ENCODE peak calls at places on chromosome 2, in nine cellular contexts. One of them, this sample, is unnamed.

GRCh38 chr2:75543446-75543845 is 17.3 kb downstream of the EVA1A start:
- DNase-seq in pancreas: no peak
- DNase-seq in epithelial cell of proximal tubule: no peak
- DNase-seq in tibial nerve: no peak
- DNase-seq in astrocyte of the cerebellum: no peak
- DNase-seq in colonic mucosa: no peak
- DNase-seq in MM.1S: no peak
- DNase-seq in BJ: no peak
- DNase-seq in neural progenitor cell: no peak
- DNase-seq in this sample: no peak

GRCh38 chr2:126657146-126657635 is 1.2 kb downstream of the GYPC start:
- DNase-seq in pancreas: no peak
- DNase-seq in epithelial cell of proximal tubule: no peak
- DNase-seq in tibial nerve: peak; percentile 46
- DNase-seq in astrocyte of the cerebellum: peak; percentile 69
- DNase-seq in colonic mucosa: peak; percentile 42
- DNase-seq in MM.1S: peak; percentile 36
- DNase-seq in BJ: peak; percentile 87
- DNase-seq in neural progenitor cell: peak; percentile 38
- DNase-seq in this sample: no peak

GRCh38 chr2:112644933-112645395 is 775 bp upstream of the SLC20A1 start:
- DNase-seq in pancreas: no peak
- DNase-seq in epithelial cell of proximal tubule: no peak
- DNase-seq in tibial nerve: no peak
- DNase-seq in astrocyte of the cerebellum: no peak
- DNase-seq in colonic mucosa: no peak
- DNase-seq in MM.1S: no peak
- DNase-seq in BJ: no peak
- DNase-seq in neural progenitor cell: no peak
- DNase-seq in this sample: no peak

GRCh38 chr2:233470839-233471238 is 95.7 kb downstream of the USP40 start:
- DNase-seq in pancreas: no peak
- DNase-seq in epithelial cell of proximal tubule: no peak
- DNase-seq in tibial nerve: peak; percentile 10
- DNase-seq in astrocyte of the cerebellum: no peak
- DNase-seq in colonic mucosa: no peak
- DNase-seq in MM.1S: no peak
- DNase-seq in BJ: no peak
- DNase-seq in neural progenitor cell: no peak
- DNase-seq in this sample: no peak

GRCh38 chr2:120600335-120600734 is 135.3 kb upstream of the GLI2 start:
- DNase-seq in pancreas: no peak
- DNase-seq in epithelial cell of proximal tubule: no peak
- DNase-seq in tibial nerve: no peak
- DNase-seq in astrocyte of the cerebellum: no peak
- DNase-seq in colonic mucosa: no peak
- DNase-seq in MM.1S: no peak
- DNase-seq in BJ: no peak
- DNase-seq in neural progenitor cell: no peak
- DNase-seq in this sample: no peak

GRCh38 chr2:158191076-158191566 is 89.4 kb downstream of the UPP2 start:
- DNase-seq in pancreas: no peak
- DNase-seq in epithelial cell of proximal tubule: peak; percentile 62
- DNase-seq in tibial nerve: no peak
- DNase-seq in astrocyte of the cerebellum: no peak
- DNase-seq in colonic mucosa: no peak
- DNase-seq in MM.1S: peak; percentile 72
- DNase-seq in BJ: no peak
- DNase-seq in neural progenitor cell: peak; percentile 23
- DNase-seq in this sample: no peak

GRCh38 chr2:207531024-207531411 is 1.3 kb downstream of the CREB1 start:
- DNase-seq in pancreas: no peak
- DNase-seq in epithelial cell of proximal tubule: no peak
- DNase-seq in tibial nerve: no peak
- DNase-seq in astrocyte of the cerebellum: no peak
- DNase-seq in colonic mucosa: no peak
- DNase-seq in MM.1S: peak; percentile 34
- DNase-seq in BJ: no peak
- DNase-seq in neural progenitor cell: peak; percentile 19
- DNase-seq in this sample: no peak

GRCh38 chr2:241842620-241843211 is 16.0 kb downstream of the PDCD1 start:
- DNase-seq in pancreas: peak; percentile 65
- DNase-seq in epithelial cell of proximal tubule: no peak
- DNase-seq in tibial nerve: peak; percentile 31
- DNase-seq in astrocyte of the cerebellum: no peak
- DNase-seq in colonic mucosa: no peak
- DNase-seq in MM.1S: peak; percentile 45
- DNase-seq in BJ: no peak
- DNase-seq in neural progenitor cell: no peak
- DNase-seq in this sample: no peak

GRCh38 chr2:48209214-48209885 is 303.1 kb upstream of the FBXO11 start:
- DNase-seq in pancreas: no peak
- DNase-seq in epithelial cell of proximal tubule: no peak
- DNase-seq in tibial nerve: no peak
- DNase-seq in astrocyte of the cerebellum: no peak
- DNase-seq in colonic mucosa: no peak
- DNase-seq in MM.1S: no peak
- DNase-seq in BJ: no peak
- DNase-seq in neural progenitor cell: no peak
- DNase-seq in this sample: no peak

GRCh38 chr2:241048949-241049343 is 50.5 kb downstream of the SNED1 start:
- DNase-seq in pancreas: no peak
- DNase-seq in epithelial cell of proximal tubule: no peak
- DNase-seq in tibial nerve: no peak
- DNase-seq in astrocyte of the cerebellum: no peak
- DNase-seq in colonic mucosa: no peak
- DNase-seq in MM.1S: no peak
- DNase-seq in BJ: no peak
- DNase-seq in neural progenitor cell: no peak
- DNase-seq in this sample: no peak

GRCh38 chr2:25375371-25375988 is 33.8 kb upstream of the DNMT3A start:
- DNase-seq in pancreas: no peak
- DNase-seq in epithelial cell of proximal tubule: no peak
- DNase-seq in tibial nerve: no peak
- DNase-seq in astrocyte of the cerebellum: no peak
- DNase-seq in colonic mucosa: no peak
- DNase-seq in MM.1S: no peak
- DNase-seq in BJ: no peak
- DNase-seq in neural progenitor cell: no peak
- DNase-seq in this sample: no peak

GRCh38 chr2:226977775-226978190 is 141.9 kb downstream of the RHBDD1 start:
- DNase-seq in pancreas: no peak
- DNase-seq in epithelial cell of proximal tubule: no peak
- DNase-seq in tibial nerve: no peak
- DNase-seq in astrocyte of the cerebellum: peak; percentile 63
- DNase-seq in colonic mucosa: no peak
- DNase-seq in MM.1S: no peak
- DNase-seq in BJ: no peak
- DNase-seq in neural progenitor cell: no peak
- DNase-seq in this sample: peak; percentile 74

GRCh38 chr2:111227716-111228141 is 107.0 kb downstream of the BCL2L11 start:
- DNase-seq in pancreas: no peak
- DNase-seq in epithelial cell of proximal tubule: no peak
- DNase-seq in tibial nerve: no peak
- DNase-seq in astrocyte of the cerebellum: peak; percentile 70
- DNase-seq in colonic mucosa: no peak
- DNase-seq in MM.1S: no peak
- DNase-seq in BJ: peak; percentile 41
- DNase-seq in neural progenitor cell: peak; percentile 51
- DNase-seq in this sample: peak; percentile 61

GRCh38 chr2:183543731-183544130 is 419.5 kb downstream of the NUP35 start:
- DNase-seq in pancreas: no peak
- DNase-seq in epithelial cell of proximal tubule: no peak
- DNase-seq in tibial nerve: no peak
- DNase-seq in astrocyte of the cerebellum: no peak
- DNase-seq in colonic mucosa: peak; percentile 66
- DNase-seq in MM.1S: peak; percentile 31
- DNase-seq in BJ: no peak
- DNase-seq in neural progenitor cell: peak; percentile 60
- DNase-seq in this sample: no peak

GRCh38 chr2:223787358-223787757 is 50.0 kb downstream of the AP1S3 start:
- DNase-seq in pancreas: no peak
- DNase-seq in epithelial cell of proximal tubule: no peak
- DNase-seq in tibial nerve: no peak
- DNase-seq in astrocyte of the cerebellum: no peak
- DNase-seq in colonic mucosa: no peak
- DNase-seq in MM.1S: no peak
- DNase-seq in BJ: no peak
- DNase-seq in neural progenitor cell: no peak
- DNase-seq in this sample: no peak

GRCh38 chr2:223786236-223786635 is 51.1 kb downstream of the AP1S3 start:
- DNase-seq in pancreas: no peak
- DNase-seq in epithelial cell of proximal tubule: no peak
- DNase-seq in tibial nerve: no peak
- DNase-seq in astrocyte of the cerebellum: no peak
- DNase-seq in colonic mucosa: peak; percentile 22
- DNase-seq in MM.1S: no peak
- DNase-seq in BJ: no peak
- DNase-seq in neural progenitor cell: no peak
- DNase-seq in this sample: no peak

GRCh38 chr2:223786943-223787342 is 50.4 kb downstream of the AP1S3 start:
- DNase-seq in pancreas: no peak
- DNase-seq in epithelial cell of proximal tubule: no peak
- DNase-seq in tibial nerve: no peak
- DNase-seq in astrocyte of the cerebellum: no peak
- DNase-seq in colonic mucosa: no peak
- DNase-seq in MM.1S: no peak
- DNase-seq in BJ: no peak
- DNase-seq in neural progenitor cell: no peak
- DNase-seq in this sample: no peak

GRCh38 chr2:223781560-223781959 is 55.8 kb downstream of the AP1S3 start:
- DNase-seq in pancreas: no peak
- DNase-seq in epithelial cell of proximal tubule: no peak
- DNase-seq in tibial nerve: no peak
- DNase-seq in astrocyte of the cerebellum: no peak
- DNase-seq in colonic mucosa: no peak
- DNase-seq in MM.1S: no peak
- DNase-seq in BJ: no peak
- DNase-seq in neural progenitor cell: no peak
- DNase-seq in this sample: no peak

DNA sequence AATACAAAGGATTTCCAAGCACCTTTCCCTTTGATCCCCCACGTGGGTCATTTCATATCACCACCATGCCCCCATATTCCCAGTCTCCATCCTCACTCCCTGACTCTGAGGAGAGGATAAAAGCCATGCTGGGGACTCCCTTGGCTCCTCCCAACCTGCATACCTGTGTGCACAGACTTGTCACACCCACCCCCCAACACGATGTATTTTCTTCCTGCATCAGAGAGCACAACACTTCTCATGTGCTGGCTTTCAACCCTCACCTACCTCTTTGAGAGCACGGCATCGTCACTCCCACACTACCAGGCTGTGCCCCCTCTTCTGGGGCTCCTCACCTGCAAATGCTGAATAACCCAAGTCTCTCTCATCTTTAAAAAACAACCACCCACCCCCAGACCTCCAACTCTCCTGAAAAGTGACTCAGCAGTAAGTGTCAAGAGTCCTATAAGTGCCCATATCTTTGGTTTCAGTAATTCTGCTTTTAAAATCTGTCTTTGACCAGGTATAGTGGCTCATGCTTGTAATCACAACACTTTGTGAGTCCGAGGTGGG is 53.1 kb downstream of the AP1S3 start:
- DNase-seq in pancreas: no peak
- DNase-seq in epithelial cell of proximal tubule: no peak
- DNase-seq in tibial nerve: no peak
- DNase-seq in astrocyte of the cerebellum: no peak
- DNase-seq in colonic mucosa: no peak
- DNase-seq in MM.1S: no peak
- DNase-seq in BJ: no peak
- DNase-seq in neural progenitor cell: no peak
- DNase-seq in this sample: no peak
- H3K4me3 ChIP-seq in pancreas: no peak overlapping the region
- H3K4me3 ChIP-seq in epithelial cell of proximal tubule: no peak overlapping the region
- H3K4me3 ChIP-seq in tibial nerve: no peak overlapping the region
- H3K4me3 ChIP-seq in astrocyte of the cerebellum: no peak overlapping the region
- H3K4me3 ChIP-seq in colonic mucosa: no peak overlapping the region
- H3K4me3 ChIP-seq in MM.1S: no peak overlapping the region
- H3K4me3 ChIP-seq in BJ: no peak overlapping the region
- H3K4me3 ChIP-seq in neural progenitor cell: no peak overlapping the region
- H3K4me3 ChIP-seq in this sample: no peak overlapping the region

GRCh38 chr2:21014364-21015280 is 29.3 kb downstream of the APOB start:
- DNase-seq in pancreas: no peak
- DNase-seq in epithelial cell of proximal tubule: no peak
- DNase-seq in tibial nerve: no peak
- DNase-seq in astrocyte of the cerebellum: no peak
- DNase-seq in colonic mucosa: no peak
- DNase-seq in MM.1S: no peak
- DNase-seq in BJ: no peak
- DNase-seq in neural progenitor cell: no peak
- DNase-seq in this sample: no peak
- TF ChIP-seq CTCF in pancreas: no peak
- TF ChIP-seq CTCF in epithelial cell of proximal tubule: no peak
- TF ChIP-seq CTCF in tibial nerve: no peak
- TF ChIP-seq CTCF in astrocyte of the cerebellum: no peak
- TF ChIP-seq CTCF in colonic mucosa: no peak
- TF ChIP-seq CTCF in MM.1S: no peak
- TF ChIP-seq CTCF in BJ: no peak
- TF ChIP-seq CTCF in neural progenitor cell: no peak
- TF ChIP-seq CTCF in this sample: no peak

GRCh38 chr2:173028141-173028540 is 47.5 kb upstream of the MAP3K20 start:
- DNase-seq in pancreas: no peak
- DNase-seq in epithelial cell of proximal tubule: no peak
- DNase-seq in tibial nerve: no peak
- DNase-seq in astrocyte of the cerebellum: no peak
- DNase-seq in colonic mucosa: no peak
- DNase-seq in MM.1S: no peak
- DNase-seq in BJ: no peak
- DNase-seq in neural progenitor cell: no peak
- DNase-seq in this sample: no peak
- H3K4me3 ChIP-seq in pancreas: no peak overlapping the region
- H3K4me3 ChIP-seq in epithelial cell of proximal tubule: no peak overlapping the region
- H3K4me3 ChIP-seq in tibial nerve: no peak overlapping the region
- H3K4me3 ChIP-seq in astrocyte of the cerebellum: no peak overlapping the region
- H3K4me3 ChIP-seq in colonic mucosa: no peak overlapping the region
- H3K4me3 ChIP-seq in MM.1S: no peak overlapping the region
- H3K4me3 ChIP-seq in BJ: no peak overlapping the region
- H3K4me3 ChIP-seq in neural progenitor cell: no peak overlapping the region
- H3K4me3 ChIP-seq in this sample: no peak overlapping the region

DNA sequence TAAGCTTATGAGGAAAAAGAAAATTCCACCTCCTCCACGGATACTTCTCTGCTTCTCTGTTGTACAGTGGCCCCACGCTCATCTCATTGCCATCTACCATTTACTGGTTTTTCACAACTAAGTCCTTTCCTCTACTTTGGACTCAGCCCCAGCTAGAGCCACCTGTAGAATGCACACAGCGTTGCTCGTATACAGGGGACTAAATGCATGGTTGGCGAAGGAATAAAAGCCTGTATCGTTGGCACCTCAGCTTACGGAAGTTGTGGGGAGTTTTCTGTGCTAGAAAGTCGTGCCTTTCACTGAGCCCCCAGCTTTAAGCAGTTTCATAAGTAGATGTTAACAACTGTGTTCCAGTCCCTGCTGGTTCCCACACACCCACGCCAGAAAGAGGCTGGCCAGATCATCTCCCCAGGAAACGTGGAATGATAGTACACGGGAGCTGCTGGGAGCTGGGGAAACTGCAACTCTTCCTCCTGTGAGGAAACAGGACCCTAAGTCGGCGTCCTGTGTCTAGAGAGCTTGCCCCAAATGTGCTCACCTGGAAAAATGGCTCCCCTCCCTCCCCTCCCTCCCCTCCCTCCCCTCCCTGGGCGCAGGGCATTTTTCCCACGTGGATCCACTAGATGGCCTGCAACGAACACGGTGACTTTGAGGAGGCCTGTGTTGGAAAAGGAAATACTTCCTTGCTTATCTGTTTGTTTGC is 43.7 kb upstream of the RFX8 start:
- DNase-seq in pancreas: no peak
- DNase-seq in epithelial cell of proximal tubule: no peak
- DNase-seq in tibial nerve: no peak
- DNase-seq in astrocyte of the cerebellum: no peak
- DNase-seq in colonic mucosa: peak; percentile 41
- DNase-seq in MM.1S: no peak
- DNase-seq in BJ: no peak
- DNase-seq in neural progenitor cell: peak; percentile 61
- DNase-seq in this sample: no peak
- TF ChIP-seq CTCF in pancreas: peak; percentile 20
- TF ChIP-seq CTCF in epithelial cell of proximal tubule: peak; percentile 56
- TF ChIP-seq CTCF in tibial nerve: peak; percentile 44
- TF ChIP-seq CTCF in astrocyte of the cerebellum: peak; percentile 57
- TF ChIP-seq CTCF in colonic mucosa: no peak
- TF ChIP-seq CTCF in MM.1S: no peak
- TF ChIP-seq CTCF in BJ: peak; percentile 58
- TF ChIP-seq CTCF in neural progenitor cell: peak; percentile 46
- TF ChIP-seq CTCF in this sample: peak; percentile 53

This sample was measured in retinal pigment epithelial cell.